ENCODE peak calls at places on chromosomes 11 and 22, in five cellular contexts. Q is colonic mucosa, T is body of pancreas, L is A549, E is lower lobe of right lung. J is an unnamed sample.

GRCh38 chr11:69208190-69209037 is 52.7 kb downstream of the SMIM38 start:
- DNase-seq in Q (no peak), T (no peak), L (no peak), E (no peak), J (no peak)

GRCh38 chr22:23278883-23279675 is 98.8 kb downstream of the BCR start:
- DNase-seq in Q (peak), T (peak), L (peak), E (peak), J (no peak)

GRCh38 chr11:64887757-64888405 is 9.5 kb upstream of the EHD1 start:
- DNase-seq in Q (peak), T (peak), L (peak), E (peak), J (peak)

GRCh38 chr11:27401760-27402316 is 38.8 kb upstream of the CCDC34 start:
- DNase-seq in Q (peak), T (no peak), L (no peak), E (no peak), J (no peak)

GRCh38 chr22:46456818-46457163 is 80.6 kb downstream of the CELSR1 start:
- DNase-seq in Q (no peak), T (no peak), L (no peak), E (no peak), J (no peak)

GRCh38 chr11:115931684-115932083 is 427.5 kb upstream of the CADM1 start:
- DNase-seq in Q (no peak), T (no peak), L (no peak), E (no peak), J (no peak)

GRCh38 chr11:1351278-1351937 is 38.3 kb upstream of the BRSK2 start:
- DNase-seq in Q (no peak), T (no peak), L (no peak), E (no peak), J (no peak)

GRCh38 chr11:126474888-126475626 is 119.6 kb downstream of the ST3GAL4 start:
- DNase-seq in Q (no peak), T (no peak), L (no peak), E (no peak), J (no peak)

GRCh38 chr11:112542479-112542878 is 281.8 kb upstream of the PLET1 start:
- DNase-seq in Q (no peak), T (no peak), L (no peak), E (no peak), J (no peak)

DNA sequence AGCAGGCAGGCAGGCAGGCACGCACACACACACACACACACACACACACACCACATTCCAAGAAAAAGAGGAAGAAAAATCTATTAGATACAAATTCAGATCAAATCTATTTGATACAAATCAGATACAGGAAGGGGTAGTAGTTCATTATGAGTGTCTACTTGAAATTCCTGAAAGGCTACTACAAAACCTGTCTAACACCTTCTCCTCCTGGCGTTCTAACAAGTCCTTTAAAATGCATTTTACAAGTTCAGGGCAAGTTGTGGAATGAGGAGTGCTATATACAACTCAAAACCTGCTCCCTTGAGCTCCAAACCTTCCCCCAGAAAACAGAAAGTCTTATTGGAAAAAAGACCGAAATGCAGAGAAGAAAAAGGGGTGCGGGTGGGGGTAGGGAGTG is 476 bp downstream of the ARHGAP32 start:
- DNase-seq in Q (peak), T (no peak), L (no peak), E (no peak), J (no peak)
- H3K27ac ChIP-seq in Q (peak), T (no peak), L (no peak), E (no peak), J (no peak)

GRCh38 chr22:18154821-18155390 is 4.9 kb downstream of the USP18 start:
- DNase-seq in Q (no peak), T (no peak), L (no peak), E (no peak), J (no peak)
- H3K4me3 ChIP-seq in Q (no peak), T (no peak), L (no peak), E (no peak), J (no peak)

DNA sequence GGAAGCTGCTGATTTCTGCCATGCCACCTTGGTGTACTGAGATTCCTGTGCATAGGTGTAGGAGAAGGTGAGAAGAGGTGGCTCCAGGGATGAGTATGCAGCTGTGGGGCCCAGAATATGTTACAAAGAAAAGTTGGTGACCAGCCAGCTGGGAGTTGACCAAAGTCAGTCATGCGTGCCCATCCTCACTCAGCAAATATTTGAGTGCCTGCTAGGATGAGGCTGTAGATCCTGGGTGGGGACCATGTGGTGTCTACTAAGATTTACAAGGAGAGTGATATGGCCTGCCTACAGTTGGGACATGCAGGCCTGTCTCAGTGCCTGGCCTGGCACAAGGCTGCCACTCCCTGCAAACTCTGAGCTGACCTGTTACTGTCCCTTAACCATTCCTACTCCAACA is 19.4 kb downstream of the RNF185 start:
- DNase-seq in Q (peak), T (peak), L (no peak), E (no peak), J (no peak)
- H3K27ac ChIP-seq in Q (peak), T (no peak), L (peak), E (no peak), J (no peak)

DNA sequence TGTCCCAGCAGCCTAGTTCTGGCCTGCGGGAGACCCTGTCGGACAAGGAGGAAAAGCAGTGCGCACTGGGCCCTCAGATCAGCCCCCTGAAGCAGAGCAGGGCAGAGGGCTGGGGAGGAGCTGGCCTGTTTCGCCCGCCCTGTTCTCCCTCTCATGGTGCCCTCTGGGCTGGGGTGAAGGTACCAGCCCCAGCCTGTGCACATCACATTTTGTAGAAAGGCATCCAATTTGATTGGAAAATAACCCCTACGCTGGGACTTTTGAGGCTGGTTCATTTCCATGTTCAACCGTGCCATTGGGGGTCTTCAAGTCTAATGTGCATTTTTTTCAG is 836 bp upstream of the NAP1L4 start:
- DNase-seq in Q (no peak), T (no peak), L (peak), E (no peak), J (no peak)
- H3K4me3 ChIP-seq in Q (peak), T (no peak), L (peak), E (peak), J (peak)

J was measured in ovary.